ENCODE peak calls at places on chromosomes 5 and 9, in ten cellular contexts. Z, X, Q, P, J, Y, U, M, W and V are unnamed samples.

GRCh38 chr5:168663276-168664004 is 84.3 kb upstream of the PANK3 start:
- DNase-seq in Z (no peak), X (no peak), Q (peak), P (no peak), J (no peak), Y (no peak), U (no peak), M (no peak), W (no peak), V (no peak)

GRCh38 chr9:116502746-116503145 is 184.4 kb upstream of the TRIM32 start:
- DNase-seq in Z (no peak), X (no peak), Q (no peak), P (no peak), J (no peak), Y (no peak), U (no peak), M (no peak), W (no peak), V (no peak)

GRCh38 chr5:171207256-171207866 is 101.7 kb upstream of the TLX3 start:
- DNase-seq in Z (no peak), X (no peak), Q (peak), P (no peak), J (peak), Y (no peak), U (peak), M (no peak), W (peak), V (peak)

GRCh38 chr5:9105851-9106250 is 440.0 kb downstream of the SEMA5A start:
- DNase-seq in Z (no peak), X (no peak), Q (no peak), P (no peak), J (no peak), Y (no peak), U (no peak), M (no peak), W (no peak), V (no peak)

GRCh38 chr9:37471942-37472679 is 6.9 kb upstream of the ZBTB5 start:
- DNase-seq in Z (no peak), X (no peak), Q (no peak), P (no peak), J (no peak), Y (peak), U (no peak), M (no peak), W (peak), V (no peak)

GRCh38 chr5:173917788-173918786 is 29.9 kb downstream of the CPEB4 start:
- DNase-seq in Z (peak), X (peak), Q (no peak), P (no peak), J (peak), Y (no peak), U (peak), M (peak), W (peak), V (peak)

GRCh38 chr5:126267435-126267834 is 155.8 kb upstream of the GRAMD2B start:
- DNase-seq in Z (no peak), X (no peak), Q (no peak), P (no peak), J (no peak), Y (no peak), U (no peak), M (no peak), W (no peak), V (no peak)

GRCh38 chr5:13412040-13412595 is 532.4 kb downstream of the DNAH5 start:
- DNase-seq in Z (no peak), X (no peak), Q (no peak), P (no peak), J (no peak), Y (no peak), U (no peak), M (no peak), W (no peak), V (no peak)

GRCh38 chr9:95441081-95441480 is 75.7 kb downstream of the PTCH1 start:
- DNase-seq in Z (no peak), X (no peak), Q (no peak), P (no peak), J (no peak), Y (no peak), U (no peak), M (no peak), W (no peak), V (no peak)

GRCh38 chr5:66864240-66864884 is 268.2 kb downstream of the MAST4 start:
- DNase-seq in Z (no peak), X (peak), Q (peak), P (no peak), J (peak), Y (no peak), U (no peak), M (no peak), W (peak), V (no peak)

GRCh38 chr9:114140401-114140800 is 14.9 kb upstream of the COL27A1 start:
- DNase-seq in Z (no peak), X (no peak), Q (no peak), P (no peak), J (no peak), Y (no peak), U (no peak), M (no peak), W (no peak), V (no peak)

GRCh38 chr5:122515709-122516431 is 203.8 kb downstream of the SNCAIP start:
- DNase-seq in Z (peak), X (no peak), Q (peak), P (peak), J (peak), Y (peak), U (peak), M (no peak), W (peak), V (peak)

GRCh38 chr5:83899351-83899970 is 178.8 kb upstream of the HAPLN1 start:
- DNase-seq in Z (no peak), X (no peak), Q (no peak), P (no peak), J (no peak), Y (no peak), U (no peak), M (no peak), W (no peak), V (no peak)

GRCh38 chr5:35828092-35828598 is 28.5 kb upstream of the IL7R start:
- DNase-seq in Z (no peak), X (no peak), Q (no peak), P (no peak), J (peak), Y (no peak), U (no peak), M (no peak), W (no peak), V (no peak)

GRCh38 chr5:89277791-89278190 is 394.8 kb upstream of the MEF2C start:
- DNase-seq in Z (no peak), X (no peak), Q (no peak), P (no peak), J (no peak), Y (no peak), U (no peak), M (no peak), W (peak), V (no peak)

GRCh38 chr5:91651704-91652103 is 268.6 kb upstream of the ARRDC3 start:
- DNase-seq in Z (no peak), X (no peak), Q (no peak), P (no peak), J (no peak), Y (no peak), U (no peak), M (no peak), W (no peak), V (no peak)